ENCODE peak calls at places on chromosome 10, in seven cellular contexts. D is A549; W is CD4-positive, alpha-beta memory T cell; O is H9; V is GM23248; T is psoas muscle; A is HCT116. H is an unnamed sample.

GRCh38 chr10:51251110-51251509 is 176.8 kb downstream of the PRKG1 start:
- DNase-seq in D (no peak), W (no peak), O (no peak), V (no peak), T (no peak), A (no peak), H (no peak)

GRCh38 chr10:114110174-114110972 is 63.6 kb downstream of the CCDC186 start:
- DNase-seq in D (peak), W (no peak), O (no peak), V (peak), T (no peak), A (no peak), H (no peak)

GRCh38 chr10:24873281-24873683 is 79.1 kb downstream of the PRTFDC1 start:
- DNase-seq in D (peak), W (no peak), O (no peak), V (peak), T (no peak), A (no peak), H (peak)

GRCh38 chr10:21145751-21146445 is 248.8 kb upstream of the NEBL start:
- DNase-seq in D (no peak), W (no peak), O (no peak), V (no peak), T (no peak), A (no peak), H (no peak)

GRCh38 chr10:69630651-69631400 is 779 bp downstream of the FAM241B start:
- DNase-seq in D (no peak), W (no peak), O (peak), V (no peak), T (no peak), A (no peak), H (no peak)

GRCh38 chr10:87092861-87093460 is 1.7 kb downstream of the GLUD1 start:
- DNase-seq in D (no peak), W (peak), O (peak), V (peak), T (no peak), A (no peak), H (no peak)

GRCh38 chr10:78817361-78817760 is 251.4 kb upstream of the ZMIZ1 start:
- DNase-seq in D (no peak), W (no peak), O (no peak), V (no peak), T (no peak), A (no peak), H (no peak)

GRCh38 chr10:70597856-70598815 is 4.4 kb downstream of the PRF1 start:
- DNase-seq in D (no peak), W (no peak), O (no peak), V (no peak), T (no peak), A (no peak), H (no peak)

GRCh38 chr10:59903871-59904270 is 2.5 kb downstream of the CCDC6 start:
- DNase-seq in D (no peak), W (no peak), O (no peak), V (peak), T (no peak), A (no peak), H (no peak)

GRCh38 chr10:131086511-131086910 is 225.0 kb downstream of the TCERG1L start:
- DNase-seq in D (no peak), W (no peak), O (no peak), V (no peak), T (no peak), A (no peak), H (no peak)

GRCh38 chr10:76255241-76255640 is 823.8 kb downstream of the LRMDA start:
- DNase-seq in D (no peak), W (no peak), O (no peak), V (peak), T (no peak), A (no peak), H (no peak)

GRCh38 chr10:11280187-11280932 is 262.7 kb downstream of the CELF2 start:
- DNase-seq in D (no peak), W (no peak), O (no peak), V (no peak), T (no peak), A (no peak), H (no peak)

GRCh38 chr10:114519306-114519669 is 115.0 kb upstream of the AFAP1L2 start:
- DNase-seq in D (peak), W (no peak), O (no peak), V (peak), T (peak), A (peak), H (peak)

GRCh38 chr10:76303682-76304316 is 872.4 kb downstream of the LRMDA start:
- DNase-seq in D (peak), W (no peak), O (peak), V (peak), T (peak), A (peak), H (peak)

GRCh38 chr10:7151538-7151937 is 259.3 kb downstream of the SFMBT2 start:
- DNase-seq in D (no peak), W (no peak), O (no peak), V (no peak), T (no peak), A (no peak), H (no peak)

GRCh38 chr10:22246680-22247391 is 29.0 kb upstream of the EBLN1 start:
- DNase-seq in D (peak), W (peak), O (no peak), V (peak), T (no peak), A (peak), H (peak)

GRCh38 chr10:14617850-14618249 is 156.8 kb downstream of the FAM107B start:
- DNase-seq in D (no peak), W (no peak), O (no peak), V (peak), T (no peak), A (no peak), H (no peak)

GRCh38 chr10:61271127-61271780 is 181.9 kb downstream of the TMEM26 start:
- DNase-seq in D (peak), W (no peak), O (no peak), V (peak), T (no peak), A (no peak), H (peak)

GRCh38 chr10:16967000-16967865 is 150.0 kb upstream of the RSU1 start:
- DNase-seq in D (no peak), W (no peak), O (no peak), V (peak), T (no peak), A (no peak), H (no peak)

GRCh38 chr10:77823811-77824542 is 102.6 kb downstream of the DLG5 start:
- DNase-seq in D (no peak), W (no peak), O (no peak), V (no peak), T (no peak), A (no peak), H (no peak)

GRCh38 chr10:120457431-120458172 is 575 bp downstream of the PLPP4 start:
- DNase-seq in D (no peak), W (no peak), O (peak), V (peak), T (no peak), A (no peak), H (no peak)

GRCh38 chr10:29794776-29795635 is 160.2 kb upstream of the SVIL start:
- DNase-seq in D (no peak), W (no peak), O (no peak), V (no peak), T (no peak), A (no peak), H (no peak)

GRCh38 chr10:93826355-93826754 is 67.4 kb upstream of the SLC35G1 start:
- DNase-seq in D (no peak), W (no peak), O (no peak), V (no peak), T (no peak), A (no peak), H (no peak)

GRCh38 chr10:72834183-72834825 is 59.2 kb upstream of the OIT3 start:
- DNase-seq in D (peak), W (peak), O (no peak), V (peak), T (no peak), A (peak), H (peak)

GRCh38 chr10:31272841-31273240 is 46.2 kb upstream of the ZEB1 start:
- DNase-seq in D (no peak), W (no peak), O (no peak), V (no peak), T (no peak), A (no peak), H (no peak)

GRCh38 chr10:51700228-51700835 is 937 bp upstream of the CSTF2T start:
- DNase-seq in D (no peak), W (peak), O (no peak), V (peak), T (no peak), A (no peak), H (no peak)

GRCh38 chr10:79313911-79314439 is 33.3 kb upstream of the PPIF start:
- DNase-seq in D (no peak), W (no peak), O (no peak), V (no peak), T (no peak), A (no peak), H (no peak)

GRCh38 chr10:86252573-86252972 is 114.0 kb downstream of the GRID1 start:
- DNase-seq in D (no peak), W (no peak), O (no peak), V (no peak), T (no peak), A (no peak), H (no peak)

GRCh38 chr10:30540286-30540685 is 89.3 kb downstream of the LYZL2 start:
- DNase-seq in D (no peak), W (no peak), O (no peak), V (peak), T (no peak), A (no peak), H (no peak)

GRCh38 chr10:132657127-132657706 is 119.6 kb downstream of the INPP5A start:
- DNase-seq in D (no peak), W (no peak), O (no peak), V (no peak), T (no peak), A (no peak), H (no peak)

GRCh38 chr10:132658546-132659205 is 121.1 kb downstream of the INPP5A start:
- DNase-seq in D (no peak), W (no peak), O (no peak), V (no peak), T (no peak), A (no peak), H (no peak)

GRCh38 chr10:132659206-132660091 is 121.9 kb downstream of the INPP5A start:
- DNase-seq in D (no peak), W (no peak), O (no peak), V (no peak), T (no peak), A (no peak), H (no peak)

GRCh38 chr10:132656283-132657126 is 118.9 kb downstream of the INPP5A start:
- DNase-seq in D (no peak), W (no peak), O (no peak), V (no peak), T (peak), A (no peak), H (no peak)

DNA sequence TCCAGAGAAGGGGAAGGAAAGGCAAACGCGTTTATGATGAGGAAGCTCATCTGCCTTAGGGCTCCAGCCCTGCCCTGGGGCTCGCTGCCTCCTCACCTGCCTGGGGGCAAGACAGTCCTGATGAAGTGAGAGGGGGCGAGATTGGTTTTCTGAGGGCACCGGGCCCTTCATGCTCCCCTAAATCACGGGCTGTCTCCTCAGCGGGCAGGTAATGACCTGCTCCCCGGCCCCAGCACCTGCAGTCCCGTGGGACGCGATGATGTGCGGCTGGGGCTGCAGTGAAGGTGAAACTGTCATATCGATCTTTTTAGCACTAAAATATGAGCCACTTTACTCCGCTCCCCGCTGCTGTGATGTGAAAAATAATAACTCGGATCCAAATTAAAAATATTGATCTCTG is 120.2 kb downstream of the INPP5A start:
- DNase-seq in D (no peak), W (no peak), O (no peak), V (no peak), T (no peak), A (no peak), H (no peak)
- H3K27ac ChIP-seq in D (no peak), W (no peak), O (no peak), V (no peak), T (no peak), A (no peak), H (no peak)

GRCh38 chr10:3746634-3747033 is 38.4 kb downstream of the KLF6 start:
- DNase-seq in D (no peak), W (no peak), O (no peak), V (no peak), T (no peak), A (no peak), H (no peak)
- H3K27ac ChIP-seq in D (peak), W (no peak), O (no peak), V (no peak), T (peak), A (no peak), H (no peak)

DNA sequence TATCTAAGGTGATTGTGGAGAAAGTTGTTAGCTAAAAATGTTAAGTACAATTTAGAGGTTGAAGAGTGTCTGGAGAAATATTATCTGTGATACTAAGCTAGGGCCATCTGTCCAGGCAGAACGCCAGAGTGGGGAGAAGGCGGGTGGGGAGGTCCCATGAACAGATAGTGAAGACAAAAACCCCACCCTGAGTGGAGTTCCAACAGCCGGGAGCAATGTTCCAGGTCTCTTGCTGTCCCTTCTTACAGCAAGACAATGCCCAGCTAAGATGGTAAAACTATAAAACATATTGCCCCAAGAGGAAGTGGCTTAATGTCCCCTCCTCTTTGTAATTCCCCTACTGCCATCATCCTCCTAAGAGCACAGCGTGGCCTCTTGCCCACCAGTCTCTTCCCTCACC is 10.4 kb upstream of the IL15RA start:
- DNase-seq in D (no peak), W (no peak), O (no peak), V (no peak), T (peak), A (no peak), H (no peak)
- H3K27ac ChIP-seq in D (no peak), W (no peak), O (no peak), V (no peak), T (no peak), A (no peak), H (no peak)

DNA sequence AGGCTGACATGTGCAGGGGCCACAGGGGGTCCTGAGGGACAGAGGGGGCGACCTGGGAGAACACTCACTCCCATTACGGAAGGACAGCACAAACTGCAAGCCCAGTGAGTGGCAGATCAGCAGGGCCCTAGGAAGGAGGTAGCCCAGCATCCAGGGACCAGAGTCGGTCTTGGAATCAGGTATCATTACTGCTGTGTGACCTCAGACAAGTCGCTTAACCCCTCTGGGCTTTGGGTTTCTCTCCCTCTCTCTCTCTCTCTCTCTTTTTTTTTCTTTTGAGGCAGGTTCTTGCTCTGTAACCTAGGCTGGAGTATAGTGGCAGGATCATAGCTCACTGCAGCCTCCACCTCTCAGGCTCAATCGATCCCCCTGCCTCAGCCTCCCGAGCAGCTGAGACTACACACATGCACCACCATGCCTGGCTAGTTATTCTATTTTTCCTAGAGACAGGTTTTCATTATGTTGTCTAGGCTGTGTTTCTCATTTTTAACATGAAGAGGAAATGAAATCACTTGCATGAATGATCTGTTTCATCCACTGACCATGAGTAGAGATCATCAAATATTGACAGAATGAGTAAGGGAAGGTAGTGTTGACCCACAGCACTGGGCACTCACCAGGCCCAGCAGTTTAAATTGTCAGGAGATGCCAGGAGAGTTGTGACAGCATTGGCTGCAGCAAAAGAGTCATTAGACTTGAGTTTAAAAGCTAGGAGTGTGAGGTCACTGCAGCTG is 49.4 kb downstream of the BUB3 start:
- DNase-seq in D (peak), W (no peak), O (no peak), V (peak), T (no peak), A (no peak), H (peak)
- H3K27ac ChIP-seq in D (peak), W (no peak), O (no peak), V (no peak), T (no peak), A (no peak), H (peak)

GRCh38 chr10:122172311-122173008 is 98.6 kb upstream of the BTBD16 start:
- DNase-seq in D (no peak), W (no peak), O (no peak), V (no peak), T (no peak), A (no peak), H (no peak)
- H3K27ac ChIP-seq in D (no peak), W (no peak), O (no peak), V (no peak), T (peak), A (no peak), H (no peak)

GRCh38 chr10:132632851-132633684 is 95.5 kb downstream of the INPP5A start:
- DNase-seq in D (no peak), W (no peak), O (no peak), V (peak), T (peak), A (no peak), H (no peak)

GRCh38 chr10:132630666-132631347 is 93.2 kb downstream of the INPP5A start:
- DNase-seq in D (no peak), W (no peak), O (no peak), V (peak), T (peak), A (no peak), H (no peak)

GRCh38 chr10:132631348-132631735 is 93.8 kb downstream of the INPP5A start:
- DNase-seq in D (no peak), W (no peak), O (no peak), V (peak), T (peak), A (no peak), H (no peak)

GRCh38 chr10:132630156-132630555 is 92.6 kb downstream of the INPP5A start:
- DNase-seq in D (no peak), W (no peak), O (no peak), V (no peak), T (no peak), A (no peak), H (no peak)

GRCh38 chr10:132632091-132632561 is 94.5 kb downstream of the INPP5A start:
- DNase-seq in D (no peak), W (peak), O (no peak), V (no peak), T (peak), A (no peak), H (no peak)
- H3K27ac ChIP-seq in D (no peak), W (no peak), O (no peak), V (no peak), T (peak), A (no peak), H (no peak)

H was measured in epithelial cell of prostate.